ENCODE peak calls at places on chromosomes 4 and X, in eight cellular contexts. One of them, this sample, is unnamed.

GRCh38 chr4:140829825-140830224 is 73.6 kb upstream of the TBC1D9 start:
- DNase-seq in activated CD4-positive, alpha-beta T cell treated with anti-CD3 and anti-CD28 coated beads for 48 hours: no peak
- DNase-seq in NCI-H345: no peak
- DNase-seq in nucleus accumbens: no peak
- DNase-seq in GF-D8: no peak
- DNase-seq in mammary epithelial cell: no peak
- DNase-seq in fibroblast of the aortic adventitia: no peak
- DNase-seq in GM23338: no peak
- DNase-seq in this sample: no peak

GRCh38 chr4:155809835-155810234 is 51.0 kb downstream of the GUCY1B1 start:
- DNase-seq in fibroblast of the aortic adventitia: peak; percentile 92
- DNase-seq in GF-D8: no peak
- DNase-seq in GM23338: peak; percentile 91
- DNase-seq in activated CD4-positive, alpha-beta T cell treated with anti-CD3 and anti-CD28 coated beads for 48 hours: peak; percentile 24
- DNase-seq in NCI-H345: peak; percentile 68
- DNase-seq in nucleus accumbens: no peak
- DNase-seq in mammary epithelial cell: peak; percentile 59
- DNase-seq in this sample: peak; percentile 56

GRCh38 chr4:76174216-76174615 is 26.0 kb upstream of the NUP54 start:
- DNase-seq in fibroblast of the aortic adventitia: no peak
- DNase-seq in nucleus accumbens: no peak
- DNase-seq in mammary epithelial cell: no peak
- DNase-seq in NCI-H345: no peak
- DNase-seq in activated CD4-positive, alpha-beta T cell treated with anti-CD3 and anti-CD28 coated beads for 48 hours: no peak
- DNase-seq in GM23338: no peak
- DNase-seq in GF-D8: no peak
- DNase-seq in this sample: no peak

GRCh38 chr4:5863461-5864113 is 29.3 kb downstream of the CRMP1 start:
- DNase-seq in activated CD4-positive, alpha-beta T cell treated with anti-CD3 and anti-CD28 coated beads for 48 hours: peak; percentile 78
- DNase-seq in GM23338: peak; percentile 46
- DNase-seq in NCI-H345: no peak
- DNase-seq in mammary epithelial cell: peak; percentile 90
- DNase-seq in GF-D8: no peak
- DNase-seq in nucleus accumbens: no peak
- DNase-seq in fibroblast of the aortic adventitia: peak; percentile 77
- DNase-seq in this sample: peak; percentile 59

GRCh38 chrX:134718329-134719317 is 60.4 kb upstream of the PLAC1 start:
- DNase-seq in mammary epithelial cell: peak; percentile 81
- DNase-seq in GM23338: peak; percentile 8
- DNase-seq in nucleus accumbens: no peak
- DNase-seq in fibroblast of the aortic adventitia: peak; percentile 94
- DNase-seq in activated CD4-positive, alpha-beta T cell treated with anti-CD3 and anti-CD28 coated beads for 48 hours: peak; percentile 47
- DNase-seq in NCI-H345: no peak
- DNase-seq in GF-D8: peak; percentile 66
- DNase-seq in this sample: peak; percentile 79

GRCh38 chr4:38160487-38161207 is 200.4 kb downstream of the PTTG2 start:
- DNase-seq in NCI-H345: peak; percentile 32
- DNase-seq in activated CD4-positive, alpha-beta T cell treated with anti-CD3 and anti-CD28 coated beads for 48 hours: peak; percentile 66
- DNase-seq in GM23338: peak; percentile 71
- DNase-seq in GF-D8: peak; percentile 42
- DNase-seq in nucleus accumbens: no peak
- DNase-seq in mammary epithelial cell: peak; percentile 97
- DNase-seq in fibroblast of the aortic adventitia: peak; percentile 96
- DNase-seq in this sample: peak; percentile 96

GRCh38 chr4:8281519-8282133 is 12.1 kb downstream of the HTRA3 start:
- DNase-seq in fibroblast of the aortic adventitia: peak; percentile 93
- DNase-seq in NCI-H345: no peak
- DNase-seq in GF-D8: no peak
- DNase-seq in nucleus accumbens: no peak
- DNase-seq in GM23338: no peak
- DNase-seq in activated CD4-positive, alpha-beta T cell treated with anti-CD3 and anti-CD28 coated beads for 48 hours: no peak
- DNase-seq in mammary epithelial cell: no peak
- DNase-seq in this sample: no peak

GRCh38 chrX:15947648-15948317 is 93.2 kb upstream of the AP1S2 start:
- DNase-seq in GM23338: peak; percentile 67
- DNase-seq in nucleus accumbens: no peak
- DNase-seq in activated CD4-positive, alpha-beta T cell treated with anti-CD3 and anti-CD28 coated beads for 48 hours: no peak
- DNase-seq in GF-D8: no peak
- DNase-seq in mammary epithelial cell: peak; percentile 65
- DNase-seq in fibroblast of the aortic adventitia: peak; percentile 59
- DNase-seq in NCI-H345: no peak
- DNase-seq in this sample: peak; percentile 73

GRCh38 chr4:169272265-169272886 is 1.6 kb upstream of the SH3RF1 start:
- DNase-seq in activated CD4-positive, alpha-beta T cell treated with anti-CD3 and anti-CD28 coated beads for 48 hours: no peak
- DNase-seq in mammary epithelial cell: peak; percentile 40
- DNase-seq in GF-D8: no peak
- DNase-seq in fibroblast of the aortic adventitia: peak; percentile 84
- DNase-seq in NCI-H345: no peak
- DNase-seq in nucleus accumbens: no peak
- DNase-seq in GM23338: no peak
- DNase-seq in this sample: peak; percentile 44

GRCh38 chr4:2352729-2353221 is 65.7 kb downstream of the ZFYVE28 start:
- DNase-seq in GM23338: no peak
- DNase-seq in activated CD4-positive, alpha-beta T cell treated with anti-CD3 and anti-CD28 coated beads for 48 hours: no peak
- DNase-seq in NCI-H345: no peak
- DNase-seq in fibroblast of the aortic adventitia: no peak
- DNase-seq in GF-D8: no peak
- DNase-seq in nucleus accumbens: no peak
- DNase-seq in mammary epithelial cell: no peak
- DNase-seq in this sample: no peak

GRCh38 chr4:39446842-39447573 is 11.7 kb downstream of the RPL9 start:
- DNase-seq in fibroblast of the aortic adventitia: peak; percentile 40
- DNase-seq in mammary epithelial cell: peak; percentile 43
- DNase-seq in GM23338: peak; percentile 91
- DNase-seq in NCI-H345: no peak
- DNase-seq in GF-D8: no peak
- DNase-seq in activated CD4-positive, alpha-beta T cell treated with anti-CD3 and anti-CD28 coated beads for 48 hours: peak; percentile 60
- DNase-seq in nucleus accumbens: no peak
- DNase-seq in this sample: peak; percentile 68

GRCh38 chr4:82975792-82976191 is 34.8 kb downstream of the LIN54 start:
- DNase-seq in activated CD4-positive, alpha-beta T cell treated with anti-CD3 and anti-CD28 coated beads for 48 hours: no peak
- DNase-seq in fibroblast of the aortic adventitia: peak; percentile 71
- DNase-seq in GF-D8: no peak
- DNase-seq in mammary epithelial cell: no peak
- DNase-seq in GM23338: no peak
- DNase-seq in NCI-H345: no peak
- DNase-seq in nucleus accumbens: no peak
- DNase-seq in this sample: no peak

GRCh38 chr4:20995015-20995414 is 294.8 kb downstream of the PACRGL start:
- DNase-seq in GF-D8: no peak
- DNase-seq in nucleus accumbens: no peak
- DNase-seq in fibroblast of the aortic adventitia: no peak
- DNase-seq in GM23338: no peak
- DNase-seq in mammary epithelial cell: no peak
- DNase-seq in activated CD4-positive, alpha-beta T cell treated with anti-CD3 and anti-CD28 coated beads for 48 hours: no peak
- DNase-seq in NCI-H345: no peak
- DNase-seq in this sample: no peak

GRCh38 chr4:174423257-174423944 is 98.9 kb downstream of the HPGD start:
- DNase-seq in activated CD4-positive, alpha-beta T cell treated with anti-CD3 and anti-CD28 coated beads for 48 hours: peak; percentile 5
- DNase-seq in mammary epithelial cell: peak; percentile 95
- DNase-seq in GF-D8: peak; percentile 75
- DNase-seq in fibroblast of the aortic adventitia: peak; percentile 76
- DNase-seq in nucleus accumbens: no peak
- DNase-seq in NCI-H345: no peak
- DNase-seq in GM23338: no peak
- DNase-seq in this sample: peak; percentile 89

GRCh38 chr4:137677851-137678250 is 145.6 kb upstream of the PCDH18 start:
- DNase-seq in NCI-H345: no peak
- DNase-seq in nucleus accumbens: no peak
- DNase-seq in activated CD4-positive, alpha-beta T cell treated with anti-CD3 and anti-CD28 coated beads for 48 hours: no peak
- DNase-seq in GF-D8: no peak
- DNase-seq in GM23338: no peak
- DNase-seq in fibroblast of the aortic adventitia: peak; percentile 82
- DNase-seq in mammary epithelial cell: no peak
- DNase-seq in this sample: peak; percentile 34

GRCh38 chr4:98851806-98852205 is 77.1 kb downstream of the EIF4E start:
- DNase-seq in nucleus accumbens: no peak
- DNase-seq in GF-D8: no peak
- DNase-seq in GM23338: peak; percentile 59
- DNase-seq in NCI-H345: no peak
- DNase-seq in fibroblast of the aortic adventitia: peak; percentile 5
- DNase-seq in activated CD4-positive, alpha-beta T cell treated with anti-CD3 and anti-CD28 coated beads for 48 hours: no peak
- DNase-seq in mammary epithelial cell: no peak
- DNase-seq in this sample: no peak

GRCh38 chrX:118513120-118513899 is 17.7 kb downstream of the DOCK11 start:
- DNase-seq in NCI-H345: no peak
- DNase-seq in fibroblast of the aortic adventitia: peak; percentile 75
- DNase-seq in GF-D8: no peak
- DNase-seq in nucleus accumbens: no peak
- DNase-seq in activated CD4-positive, alpha-beta T cell treated with anti-CD3 and anti-CD28 coated beads for 48 hours: no peak
- DNase-seq in GM23338: no peak
- DNase-seq in mammary epithelial cell: no peak
- DNase-seq in this sample: no peak

GRCh38 chr4:36502350-36502749 is 220.9 kb downstream of the DTHD1 start:
- DNase-seq in GM23338: no peak
- DNase-seq in mammary epithelial cell: peak; percentile 27
- DNase-seq in GF-D8: no peak
- DNase-seq in fibroblast of the aortic adventitia: no peak
- DNase-seq in NCI-H345: no peak
- DNase-seq in nucleus accumbens: no peak
- DNase-seq in activated CD4-positive, alpha-beta T cell treated with anti-CD3 and anti-CD28 coated beads for 48 hours: no peak
- DNase-seq in this sample: peak; percentile 75

GRCh38 chr4:2962614-2963184 is 507 bp downstream of the NOP14 start:
- DNase-seq in GF-D8: peak; percentile 20
- DNase-seq in mammary epithelial cell: no peak
- DNase-seq in activated CD4-positive, alpha-beta T cell treated with anti-CD3 and anti-CD28 coated beads for 48 hours: peak; percentile 64
- DNase-seq in NCI-H345: no peak
- DNase-seq in GM23338: peak; percentile 81
- DNase-seq in nucleus accumbens: no peak
- DNase-seq in fibroblast of the aortic adventitia: peak; percentile 56
- DNase-seq in this sample: peak; percentile 48

GRCh38 chr4:75490155-75490554 is 24.0 kb downstream of the RCHY1 start:
- DNase-seq in activated CD4-positive, alpha-beta T cell treated with anti-CD3 and anti-CD28 coated beads for 48 hours: no peak
- DNase-seq in nucleus accumbens: no peak
- DNase-seq in NCI-H345: peak; percentile 0
- DNase-seq in mammary epithelial cell: no peak
- DNase-seq in GF-D8: no peak
- DNase-seq in GM23338: peak; percentile 29
- DNase-seq in fibroblast of the aortic adventitia: peak; percentile 59
- DNase-seq in this sample: no peak

GRCh38 chrX:637660-638481 is 7.3 kb downstream of the SHOX start:
- DNase-seq in activated CD4-positive, alpha-beta T cell treated with anti-CD3 and anti-CD28 coated beads for 48 hours: no peak
- DNase-seq in NCI-H345: no peak
- DNase-seq in mammary epithelial cell: no peak
- DNase-seq in nucleus accumbens: no peak
- DNase-seq in GM23338: no peak
- DNase-seq in fibroblast of the aortic adventitia: no peak
- DNase-seq in GF-D8: no peak
- DNase-seq in this sample: no peak

GRCh38 chr4:25930722-25931354 is 16.8 kb downstream of the SMIM20 start:
- DNase-seq in GF-D8: no peak
- DNase-seq in activated CD4-positive, alpha-beta T cell treated with anti-CD3 and anti-CD28 coated beads for 48 hours: no peak
- DNase-seq in mammary epithelial cell: no peak
- DNase-seq in NCI-H345: no peak
- DNase-seq in fibroblast of the aortic adventitia: no peak
- DNase-seq in nucleus accumbens: no peak
- DNase-seq in GM23338: no peak
- DNase-seq in this sample: no peak

GRCh38 chr4:186743261-186743660 is 19.6 kb upstream of the FAT1 start:
- DNase-seq in GF-D8: no peak
- DNase-seq in mammary epithelial cell: no peak
- DNase-seq in fibroblast of the aortic adventitia: no peak
- DNase-seq in GM23338: no peak
- DNase-seq in NCI-H345: no peak
- DNase-seq in activated CD4-positive, alpha-beta T cell treated with anti-CD3 and anti-CD28 coated beads for 48 hours: no peak
- DNase-seq in nucleus accumbens: no peak
- DNase-seq in this sample: no peak

GRCh38 chr4:7697326-7697725 is 242.3 kb downstream of the AFAP1 start:
- DNase-seq in fibroblast of the aortic adventitia: no peak
- DNase-seq in mammary epithelial cell: no peak
- DNase-seq in GM23338: no peak
- DNase-seq in nucleus accumbens: no peak
- DNase-seq in activated CD4-positive, alpha-beta T cell treated with anti-CD3 and anti-CD28 coated beads for 48 hours: no peak
- DNase-seq in NCI-H345: no peak
- DNase-seq in GF-D8: no peak
- DNase-seq in this sample: no peak

GRCh38 chr4:158865520-158866177 is 96.8 kb downstream of the FNIP2 start:
- DNase-seq in mammary epithelial cell: no peak
- DNase-seq in activated CD4-positive, alpha-beta T cell treated with anti-CD3 and anti-CD28 coated beads for 48 hours: no peak
- DNase-seq in NCI-H345: no peak
- DNase-seq in nucleus accumbens: no peak
- DNase-seq in GF-D8: no peak
- DNase-seq in GM23338: no peak
- DNase-seq in fibroblast of the aortic adventitia: no peak
- DNase-seq in this sample: no peak

This sample was measured in foreskin keratinocyte.